ENCODE peak calls at places on chromosomes 4 and X, in four cellular contexts. N is mucosa of descending colon, R is fibroblast of lung, J is lower leg skin. B is an unnamed sample.

GRCh38 chr4:145719752-145720624 is 40.0 kb downstream of the C4orf51 start:
- DNase-seq in N (no peak), R (no peak), J (no peak), B (no peak)

GRCh38 chr4:37246891-37247290 is 2.3 kb downstream of the NWD2 start:
- DNase-seq in N (no peak), R (no peak), J (no peak), B (no peak)

GRCh38 chrX:149569770-149570169 is 17.5 kb downstream of the MAGEA9B start:
- DNase-seq in N (no peak), R (no peak), J (no peak), B (no peak)

GRCh38 chr4:16727218-16727617 is 171.2 kb downstream of the LDB2 start:
- DNase-seq in J (no peak), N (no peak), R (no peak), B (no peak)

GRCh38 chrX:135345328-135345645 is 36.0 kb downstream of the ETDC start:
- DNase-seq in N (peak; percentile 28), J (peak; percentile 19), R (peak; percentile 62), B (no peak)

GRCh38 chr4:156476359-156476758 is 495.2 kb downstream of the PDGFC start:
- DNase-seq in N (no peak), J (no peak), R (peak; percentile 94), B (no peak)

GRCh38 chr4:140296871-140297570 is 76.4 kb upstream of the SCOC start:
- DNase-seq in R (no peak), N (no peak), J (peak; percentile 17), B (no peak)

GRCh38 chr4:8605289-8605688 is 12.7 kb downstream of the CPZ start:
- DNase-seq in R (no peak), N (no peak), J (no peak), B (no peak)

GRCh38 chrX:69189972-69190371 is 24.7 kb upstream of the PJA1 start:
- DNase-seq in N (peak; percentile 9), J (no peak), R (peak; percentile 78), B (peak; percentile 56)

GRCh38 chr4:111652986-111653385 is 492.3 kb upstream of the FAM241A start:
- DNase-seq in N (no peak), R (no peak), J (no peak), B (no peak)

GRCh38 chrX:70422886-70423336 is at the start of gene GDPD2:
- DNase-seq in J (no peak), N (peak; percentile 47), R (peak; percentile 12), B (no peak)

GRCh38 chrX:22594771-22595170 is 322.1 kb downstream of the CBLL2 start:
- DNase-seq in R (no peak), J (no peak), N (no peak), B (no peak)

GRCh38 chrX:150085881-150086280 is 147.6 kb upstream of the EOLA2 start:
- DNase-seq in J (no peak), N (no peak), R (peak; percentile 15), B (no peak)

GRCh38 chrX:100682939-100683338 is 38.9 kb downstream of the SRPX2 start:
- DNase-seq in N (no peak), R (no peak), J (no peak), B (no peak)

GRCh38 chrX:38596939-38597338 is 35.6 kb downstream of the TSPAN7 start:
- DNase-seq in R (no peak), J (no peak), N (no peak), B (no peak)

GRCh38 chr4:141246683-141247429 is 26.2 kb downstream of the ZNF330 start:
- DNase-seq in R (no peak), N (no peak), J (no peak), B (no peak)

GRCh38 chrX:79270401-79270800 is 96.7 kb downstream of the ITM2A start:
- DNase-seq in J (peak; percentile 23), R (no peak), N (peak; percentile 61), B (no peak)

GRCh38 chrX:39756086-39756883 is 341.5 kb downstream of the BCOR start:
- DNase-seq in R (no peak), N (no peak), J (no peak), B (no peak)

GRCh38 chr4:150160473-150160872 is 82.2 kb downstream of the DCLK2 start:
- DNase-seq in J (no peak), N (no peak), R (peak; percentile 35), B (no peak)

GRCh38 chr4:3489451-3489962 is 26.4 kb downstream of the DOK7 start:
- DNase-seq in N (no peak), R (no peak), J (no peak), B (no peak)

GRCh38 chr4:41358626-41359025 is 101.9 kb downstream of the UCHL1 start:
- DNase-seq in J (no peak), R (peak; percentile 18), N (peak; percentile 14), B (no peak)

GRCh38 chr4:41281038-41281634 is 24.4 kb downstream of the UCHL1 start:
- DNase-seq in N (peak; percentile 75), R (peak; percentile 88), J (peak; percentile 65), B (no peak)

GRCh38 chrX:111376486-111376885 is 35.5 kb downstream of the DCX start:
- DNase-seq in N (no peak), R (no peak), J (no peak), B (no peak)

GRCh38 chr4:86315579-86315978 is 44.3 kb downstream of the MAPK10 start:
- DNase-seq in J (no peak), R (no peak), N (no peak), B (no peak)

GRCh38 chrX:139156356-139156755 is 374.2 kb upstream of the F9 start:
- DNase-seq in N (no peak), R (no peak), J (no peak), B (no peak)

GRCh38 chr4:142036795-142037583 is 400.6 kb downstream of the IL15 start:
- DNase-seq in N (no peak), R (no peak), J (no peak), B (no peak)

GRCh38 chr4:5568931-5569330 is 139.4 kb downstream of the EVC2 start:
- DNase-seq in R (no peak), N (no peak), J (no peak), B (no peak)

GRCh38 chr4:125359363-125359762 is 44.6 kb downstream of the FAT4 start:
- DNase-seq in N (no peak), J (no peak), R (no peak), B (no peak)

GRCh38 chr4:125360727-125361126 is 46.0 kb downstream of the FAT4 start:
- DNase-seq in J (no peak), R (no peak), N (no peak), B (no peak)

GRCh38 chr4:125359960-125360628 is 45.3 kb downstream of the FAT4 start:
- DNase-seq in J (no peak), R (no peak), N (no peak), B (no peak)

GRCh38 chr4:125357675-125358074 is 42.9 kb downstream of the FAT4 start:
- DNase-seq in N (no peak), R (no peak), J (no peak), B (no peak)

GRCh38 chr4:125358453-125358852 is 43.7 kb downstream of the FAT4 start:
- DNase-seq in J (no peak), N (no peak), R (no peak), B (no peak)
- TF ChIP-seq CTCF in J (no peak), N (no peak), R (no peak), B (no peak)

GRCh38 chr4:80112236-80112635 is 39.2 kb upstream of the ANTXR2 start:
- DNase-seq in J (peak; percentile 28), N (no peak), R (peak; percentile 66), B (no peak)
- TF ChIP-seq CTCF in J (no peak), N (no peak), R (no peak), B (no peak)

GRCh38 chrX:129759576-129760061 is 20.1 kb upstream of the SASH3 start:
- DNase-seq in N (peak; percentile 31), J (peak; percentile 26), R (peak; percentile 88), B (no peak)
- TF ChIP-seq CTCF in N (no peak), J (no peak), R (no peak), B (no peak)

DNA sequence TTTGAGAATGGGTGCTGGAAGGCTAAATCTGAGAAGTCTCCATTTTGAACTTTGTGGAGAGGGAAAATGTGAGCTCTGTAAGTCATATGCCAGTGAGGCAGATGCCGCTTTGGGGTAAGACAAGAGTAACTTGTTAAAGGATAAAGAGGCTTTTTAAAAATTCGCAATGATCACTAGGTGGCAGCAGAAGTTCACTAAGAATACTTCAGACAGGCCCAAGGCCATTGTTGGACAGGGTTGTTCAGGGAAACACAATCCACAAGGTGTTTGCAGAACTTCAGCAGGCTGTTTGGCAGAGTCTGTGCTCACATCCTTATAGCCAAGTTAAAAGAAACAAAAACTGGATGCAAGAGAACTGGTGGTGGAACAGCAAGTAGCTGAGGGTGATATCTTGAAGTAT is 13.7 kb upstream of the PIGA start:
- DNase-seq in R (peak; percentile 78), J (peak; percentile 22), N (peak; percentile 64), B (no peak)
- TF ChIP-seq CTCF in R (peak; percentile 53), J (no peak), N (no peak), B (peak; percentile 82)

GRCh38 chrX:13933851-13934250 is 95.8 kb downstream of the GEMIN8 start:
- DNase-seq in J (no peak), R (no peak), N (no peak), B (no peak)
- TF ChIP-seq CTCF in J (no peak), R (no peak), N (no peak), B (no peak)

GRCh38 chr4:159386620-159387019 is 283.7 kb downstream of the RAPGEF2 start:
- DNase-seq in J (no peak), R (no peak), N (no peak), B (no peak)

GRCh38 chr4:159389756-159390155 is 286.9 kb downstream of the RAPGEF2 start:
- DNase-seq in N (no peak), R (no peak), J (no peak), B (no peak)

GRCh38 chr4:159396151-159396550 is 293.3 kb downstream of the RAPGEF2 start:
- DNase-seq in N (no peak), R (no peak), J (no peak), B (no peak)

GRCh38 chr4:159395693-159396092 is 292.8 kb downstream of the RAPGEF2 start:
- DNase-seq in R (no peak), N (no peak), J (no peak), B (no peak)

DNA sequence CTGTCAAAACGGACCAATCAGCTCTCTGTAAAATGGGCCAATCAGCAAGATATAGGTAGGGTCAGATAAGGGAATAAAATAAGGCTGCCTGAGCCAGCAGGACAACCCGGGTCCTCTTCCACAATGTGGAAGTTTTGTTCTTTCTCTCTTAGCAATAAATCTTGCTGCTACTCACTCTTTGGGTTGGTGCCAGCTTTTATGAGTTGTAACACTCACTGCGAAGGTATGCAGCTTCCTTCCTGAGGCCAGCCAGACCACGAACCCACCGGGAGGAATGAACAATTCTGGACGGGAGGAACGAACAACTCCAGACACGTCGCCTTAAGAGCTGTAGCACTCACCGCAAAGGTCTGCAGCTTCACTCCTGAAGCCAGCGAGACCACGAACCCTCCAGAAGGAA is 287.8 kb downstream of the RAPGEF2 start:
- DNase-seq in R (peak; percentile 91), J (no peak), N (peak; percentile 14), B (no peak)
- TF ChIP-seq CTCF in R (no peak), J (no peak), N (no peak), B (no peak)

GRCh38 chr4:164937576-164938270 is 39.7 kb downstream of the TRIM61 start:
- DNase-seq in N (peak; percentile 12), J (peak; percentile 25), R (peak; percentile 50), B (no peak)
- TF ChIP-seq CTCF in N (no peak), J (no peak), R (peak; percentile 10), B (peak; percentile 34)

DNA sequence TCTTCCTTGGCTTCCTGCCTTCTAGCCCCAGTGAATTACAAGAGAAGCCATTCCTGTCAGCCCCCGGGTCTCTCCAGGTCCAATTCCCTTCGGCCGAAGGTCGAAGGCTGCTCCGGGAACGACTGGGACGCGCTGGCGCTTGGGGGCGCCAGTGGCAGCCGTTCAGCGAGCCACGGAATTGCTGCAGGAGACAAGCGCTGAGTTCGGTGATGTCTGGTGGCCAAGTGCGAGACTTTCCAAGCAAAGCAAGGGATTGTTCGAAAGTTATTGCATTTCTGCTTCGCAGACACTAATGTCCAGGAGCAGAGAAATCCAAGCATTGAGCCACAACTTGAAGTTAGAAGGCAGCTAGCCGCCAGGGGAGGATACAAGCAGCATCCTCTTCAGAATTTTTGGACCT is 1.1 kb upstream of the DKK2 start:
- DNase-seq in N (peak; percentile 17), J (peak; percentile 39), R (no peak), B (peak; percentile 73)
- TF ChIP-seq CTCF in N (no peak), J (no peak), R (peak; percentile 48), B (peak; percentile 66)